ENCODE peak calls at places on chromosome X, in four cellular contexts. One of them, this sample, is unnamed.

GRCh38 chrX:103215037-103215767 is at the start of gene BEX4:
- DNase-seq in effector memory CD8-positive, alpha-beta T cell: peak
- DNase-seq in neuronal stem cell: peak
- DNase-seq in cerebellum: peak
- DNase-seq in this sample: peak

GRCh38 chrX:71994601-71995000 is 84.0 kb downstream of the NHSL2 start:
- DNase-seq in effector memory CD8-positive, alpha-beta T cell: no peak
- DNase-seq in neuronal stem cell: no peak
- DNase-seq in cerebellum: no peak
- DNase-seq in this sample: no peak

GRCh38 chrX:24412637-24413363 is 52.3 kb upstream of the PDK3 start:
- DNase-seq in effector memory CD8-positive, alpha-beta T cell: no peak
- DNase-seq in neuronal stem cell: no peak
- DNase-seq in cerebellum: no peak
- DNase-seq in this sample: no peak

GRCh38 chrX:57929373-57929772 is 19.1 kb upstream of the ZXDA start:
- DNase-seq in effector memory CD8-positive, alpha-beta T cell: no peak
- DNase-seq in neuronal stem cell: no peak
- DNase-seq in cerebellum: peak
- DNase-seq in this sample: no peak

GRCh38 chrX:13197961-13198761 is 121.7 kb downstream of the ATXN3L start:
- DNase-seq in effector memory CD8-positive, alpha-beta T cell: no peak
- DNase-seq in neuronal stem cell: no peak
- DNase-seq in cerebellum: no peak
- DNase-seq in this sample: no peak

GRCh38 chrX:32084757-32085156 is 1012.9 kb upstream of the FTHL17 start:
- DNase-seq in effector memory CD8-positive, alpha-beta T cell: no peak
- DNase-seq in neuronal stem cell: no peak
- DNase-seq in cerebellum: no peak
- DNase-seq in this sample: no peak

GRCh38 chrX:63506320-63506719 is 155.2 kb upstream of the SPIN4 start:
- DNase-seq in effector memory CD8-positive, alpha-beta T cell: no peak
- DNase-seq in neuronal stem cell: no peak
- DNase-seq in cerebellum: no peak
- DNase-seq in this sample: no peak

GRCh38 chrX:53317365-53318069 is 36.1 kb upstream of the IQSEC2 start:
- DNase-seq in effector memory CD8-positive, alpha-beta T cell: peak
- DNase-seq in neuronal stem cell: peak
- DNase-seq in cerebellum: peak
- DNase-seq in this sample: peak

GRCh38 chrX:67604979-67605703 is 61.3 kb downstream of the AR start:
- DNase-seq in effector memory CD8-positive, alpha-beta T cell: no peak
- DNase-seq in neuronal stem cell: no peak
- DNase-seq in cerebellum: no peak
- DNase-seq in this sample: no peak

GRCh38 chrX:112851806-112852205 is 11.2 kb upstream of the AMOT start:
- DNase-seq in effector memory CD8-positive, alpha-beta T cell: no peak
- DNase-seq in neuronal stem cell: no peak
- DNase-seq in cerebellum: no peak
- DNase-seq in this sample: no peak

GRCh38 chrX:134478374-134478773 is 18.4 kb downstream of the HPRT1 start:
- DNase-seq in effector memory CD8-positive, alpha-beta T cell: no peak
- DNase-seq in neuronal stem cell: no peak
- DNase-seq in cerebellum: no peak
- DNase-seq in this sample: no peak

GRCh38 chrX:43165343-43165920 is 387.5 kb upstream of the PPP1R2C start:
- DNase-seq in effector memory CD8-positive, alpha-beta T cell: no peak
- DNase-seq in neuronal stem cell: no peak
- DNase-seq in cerebellum: no peak
- DNase-seq in this sample: no peak

GRCh38 chrX:13906103-13906502 is 89.2 kb upstream of the GPM6B start:
- DNase-seq in effector memory CD8-positive, alpha-beta T cell: no peak
- DNase-seq in neuronal stem cell: no peak
- DNase-seq in cerebellum: no peak
- DNase-seq in this sample: peak

GRCh38 chrX:67538383-67538782 is 5.4 kb upstream of the AR start:
- DNase-seq in effector memory CD8-positive, alpha-beta T cell: no peak
- DNase-seq in neuronal stem cell: no peak
- DNase-seq in cerebellum: no peak
- DNase-seq in this sample: no peak

GRCh38 chrX:13357925-13358324 is 38.1 kb upstream of the ATXN3L start:
- DNase-seq in effector memory CD8-positive, alpha-beta T cell: no peak
- DNase-seq in neuronal stem cell: peak
- DNase-seq in cerebellum: no peak
- DNase-seq in this sample: no peak

GRCh38 chrX:3443186-3443585 is 96.7 kb upstream of the MXRA5 start:
- DNase-seq in effector memory CD8-positive, alpha-beta T cell: no peak
- DNase-seq in neuronal stem cell: no peak
- DNase-seq in cerebellum: no peak
- DNase-seq in this sample: no peak

This sample was measured in nucleus accumbens.